ENCODE peak calls at places on chromosomes 2 and 18, in eight cellular contexts. H, O, Q, K, F, T, A and S are unnamed samples.

GRCh38 chr2:173821451-173821850 is 143.7 kb downstream of the SP3 start:
- DNase-seq in H (no peak), O (no peak), Q (no peak), K (no peak), F (no peak), T (no peak), A (no peak), S (no peak)

GRCh38 chr2:143473206-143473605 is 344.0 kb downstream of the ARHGAP15 start:
- DNase-seq in H (peak; percentile 74), O (no peak), Q (peak; percentile 60), K (no peak), F (peak; percentile 60), T (no peak), A (no peak), S (no peak)

GRCh38 chr2:170243118-170243837 is 65.3 kb downstream of the MYO3B start:
- DNase-seq in H (no peak), O (no peak), Q (no peak), K (no peak), F (no peak), T (no peak), A (no peak), S (no peak)

GRCh38 chr2:30417253-30417652 is 29.8 kb upstream of the LCLAT1 start:
- DNase-seq in H (peak; percentile 29), O (peak; percentile 25), Q (peak; percentile 73), K (no peak), F (no peak), T (no peak), A (no peak), S (no peak)

GRCh38 chr2:42823744-42824453 is 31.5 kb upstream of the HAAO start:
- DNase-seq in H (no peak), O (no peak), Q (no peak), K (no peak), F (peak; percentile 54), T (no peak), A (no peak), S (no peak)

GRCh38 chr2:120602251-120602650 is 133.4 kb upstream of the GLI2 start:
- DNase-seq in H (peak; percentile 43), O (no peak), Q (no peak), K (no peak), F (no peak), T (no peak), A (no peak), S (no peak)

GRCh38 chr2:229231885-229232284 is 39.2 kb downstream of the PID1 start:
- DNase-seq in H (no peak), O (no peak), Q (no peak), K (no peak), F (no peak), T (no peak), A (no peak), S (no peak)

GRCh38 chr2:113136828-113137775 is 9.7 kb downstream of the IL1RN start:
- DNase-seq in H (peak; percentile 65), O (no peak), Q (peak; percentile 65), K (no peak), F (peak; percentile 69), T (peak; percentile 37), A (no peak), S (peak; percentile 14)

GRCh38 chr18:21452808-21453511 is 147.5 kb downstream of the ESCO1 start:
- DNase-seq in H (no peak), O (no peak), Q (no peak), K (no peak), F (no peak), T (no peak), A (no peak), S (no peak)